ENCODE peak calls at places on chromosome 19, in eight cellular contexts. B, M, F, W, P, I, Y and U are unnamed samples.

GRCh38 chr19:16382775-16383543 is 58.3 kb downstream of the KLF2 start:
- DNase-seq in B (peak; percentile 97), M (peak; percentile 84), F (peak; percentile 84), W (peak; percentile 72), P (no peak), I (peak; percentile 90), Y (peak; percentile 22), U (peak; percentile 63)

GRCh38 chr19:48147597-48148175 is 22.5 kb downstream of the LIG1 start:
- DNase-seq in B (no peak), M (no peak), F (no peak), W (no peak), P (no peak), I (no peak), Y (no peak), U (no peak)

GRCh38 chr19:17721821-17722220 is 2.5 kb downstream of the MAP1S start:
- DNase-seq in B (no peak), M (no peak), F (no peak), W (no peak), P (no peak), I (peak; percentile 33), Y (no peak), U (no peak)

GRCh38 chr19:5126498-5127223 is 157.7 kb downstream of the KDM4B start:
- DNase-seq in B (no peak), M (no peak), F (no peak), W (no peak), P (peak; percentile 67), I (no peak), Y (no peak), U (peak; percentile 65)

GRCh38 chr19:40556953-40557530 is 19.6 kb upstream of the SHKBP1 start:
- DNase-seq in B (no peak), M (no peak), F (no peak), W (no peak), P (no peak), I (no peak), Y (no peak), U (no peak)

GRCh38 chr19:18742838-18743237 is 48.3 kb downstream of the COMP start:
- DNase-seq in B (no peak), M (no peak), F (peak; percentile 82), W (no peak), P (no peak), I (no peak), Y (no peak), U (no peak)

GRCh38 chr19:37334179-37335071 is 36.5 kb upstream of the ZNF527 start:
- DNase-seq in B (peak; percentile 97), M (peak; percentile 87), F (peak; percentile 90), W (peak; percentile 77), P (peak; percentile 71), I (peak; percentile 83), Y (peak; percentile 59), U (peak; percentile 74)

GRCh38 chr19:44951179-44952159 is 3.7 kb upstream of the CLPTM1 start:
- DNase-seq in B (no peak), M (no peak), F (no peak), W (peak; percentile 74), P (no peak), I (peak; percentile 78), Y (no peak), U (no peak)

DNA sequence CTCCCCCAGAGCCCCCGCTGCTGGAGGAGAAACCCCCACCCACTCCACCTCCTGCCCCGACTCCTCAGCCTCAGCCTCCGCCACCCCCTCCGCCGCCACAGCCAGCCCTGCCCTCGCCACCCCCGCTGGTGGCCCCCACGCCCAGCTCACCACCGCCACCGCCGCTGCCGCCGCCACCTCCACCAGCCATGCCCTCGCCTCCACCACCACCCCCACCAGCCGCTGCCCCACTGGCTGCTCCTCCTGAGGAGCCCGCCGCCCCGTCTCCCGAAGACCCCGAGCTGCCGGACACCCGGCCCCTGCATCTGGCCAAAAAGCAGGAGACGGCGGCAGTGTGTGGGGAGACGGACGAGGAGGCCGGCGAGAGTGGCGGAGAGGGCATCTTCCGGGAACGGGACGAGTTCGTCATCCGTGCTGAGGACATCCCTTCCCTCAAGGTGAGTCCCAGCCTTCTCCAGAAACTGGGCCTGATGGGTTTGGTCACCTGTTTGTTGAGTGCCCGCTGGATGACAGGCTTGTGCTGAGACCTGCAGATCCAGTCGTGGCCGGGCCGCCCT is 10.6 kb downstream of the PRR12 start:
- DNase-seq in B (no peak), M (no peak), F (no peak), W (no peak), P (peak; percentile 81), I (no peak), Y (no peak), U (no peak)
- TF ChIP-seq CTCF in B (no peak), M (no peak), F (no peak), W (no peak), P (no peak), I (no peak), Y (no peak), U (no peak)

GRCh38 chr19:6674868-6675305 is 4.9 kb upstream of the TNFSF14 start:
- DNase-seq in B (peak; percentile 91), M (no peak), F (peak; percentile 87), W (peak; percentile 22), P (no peak), I (peak; percentile 50), Y (peak; percentile 1), U (peak; percentile 50)
- TF ChIP-seq CTCF in B (no peak), M (no peak), F (no peak), W (peak; percentile 4), P (no peak), I (no peak), Y (peak; percentile 2), U (no peak)

DNA sequence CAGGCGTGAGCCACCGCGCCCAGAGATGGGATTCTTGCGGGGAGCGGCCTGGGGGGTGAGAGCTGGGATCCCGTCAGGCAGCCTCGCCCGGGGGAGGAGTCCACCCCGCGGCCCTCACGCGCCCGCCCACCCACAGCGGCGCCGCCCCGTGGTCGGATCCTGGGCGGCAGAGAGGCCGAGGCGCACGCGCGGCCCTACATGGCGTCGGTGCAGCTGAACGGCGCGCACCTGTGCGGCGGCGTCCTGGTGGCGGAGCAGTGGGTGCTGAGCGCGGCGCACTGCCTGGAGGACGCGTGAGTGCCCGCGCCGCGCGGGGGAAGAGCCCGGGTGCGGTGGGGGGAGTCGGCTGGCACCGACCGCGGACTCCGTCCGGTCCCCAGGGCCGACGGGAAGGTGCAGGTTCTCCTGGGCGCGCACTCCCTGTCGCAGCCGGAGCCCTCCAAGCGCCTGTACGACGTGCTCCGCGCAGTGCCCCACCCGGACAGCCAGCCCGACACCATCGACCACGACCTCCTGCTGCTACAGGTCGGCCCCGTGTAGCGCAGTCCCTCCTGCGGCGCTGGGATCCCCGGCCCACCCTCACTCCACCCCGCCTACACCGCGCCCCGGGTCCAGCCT is 1.1 kb downstream of the CFD start:
- DNase-seq in B (peak; percentile 95), M (peak; percentile 79), F (peak; percentile 85), W (no peak), P (peak; percentile 95), I (peak; percentile 74), Y (no peak), U (peak; percentile 63)
- TF ChIP-seq CTCF in B (no peak), M (no peak), F (no peak), W (peak; percentile 10), P (no peak), I (peak; percentile 1), Y (no peak), U (no peak)

GRCh38 chr19:13101590-13102415 is 855 bp downstream of the LYL1 start:
- DNase-seq in B (peak; percentile 80), M (no peak), F (no peak), W (no peak), P (no peak), I (no peak), Y (no peak), U (no peak)
- TF ChIP-seq CTCF in B (no peak), M (no peak), F (no peak), W (no peak), P (no peak), I (no peak), Y (no peak), U (no peak)

DNA sequence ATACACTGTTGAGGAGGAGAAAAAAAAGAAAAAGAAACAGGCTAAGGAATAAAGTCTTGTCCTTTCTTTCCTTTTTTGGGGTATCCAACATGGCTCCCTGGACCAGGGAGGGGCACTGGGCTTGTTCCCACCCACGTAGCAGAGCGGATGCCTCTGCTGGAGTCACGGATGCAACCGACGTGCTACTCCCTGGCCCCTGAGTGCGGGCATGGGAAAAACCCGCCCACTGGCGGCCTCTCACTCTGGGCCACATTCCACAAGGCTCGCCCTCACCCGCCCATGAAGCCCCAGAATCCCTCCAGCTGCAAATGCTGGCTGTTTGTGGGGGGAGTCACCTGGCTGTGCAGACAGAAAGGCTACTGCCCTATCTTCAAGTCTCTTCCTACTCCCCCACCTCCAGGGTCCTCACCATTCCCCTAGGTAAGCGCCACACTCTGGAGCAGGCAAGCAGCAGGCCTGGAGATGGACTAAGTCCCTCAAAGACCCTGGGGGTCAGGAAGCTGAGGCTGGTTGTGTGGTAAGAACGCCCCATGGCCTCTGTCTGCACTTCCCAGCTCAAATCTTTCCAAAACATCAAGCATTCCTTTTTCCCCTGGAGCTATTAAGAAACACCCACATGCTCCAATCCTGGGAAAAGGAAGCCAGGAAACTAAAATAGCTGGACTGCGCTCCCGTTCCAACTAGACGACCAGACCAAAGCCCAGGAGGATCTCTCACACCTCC is 17.8 kb upstream of the EPHX3 start:
- DNase-seq in B (no peak), M (no peak), F (no peak), W (peak; percentile 78), P (no peak), I (peak; percentile 94), Y (peak; percentile 74), U (no peak)
- TF ChIP-seq CTCF in B (no peak), M (no peak), F (no peak), W (no peak), P (no peak), I (no peak), Y (no peak), U (no peak)

DNA sequence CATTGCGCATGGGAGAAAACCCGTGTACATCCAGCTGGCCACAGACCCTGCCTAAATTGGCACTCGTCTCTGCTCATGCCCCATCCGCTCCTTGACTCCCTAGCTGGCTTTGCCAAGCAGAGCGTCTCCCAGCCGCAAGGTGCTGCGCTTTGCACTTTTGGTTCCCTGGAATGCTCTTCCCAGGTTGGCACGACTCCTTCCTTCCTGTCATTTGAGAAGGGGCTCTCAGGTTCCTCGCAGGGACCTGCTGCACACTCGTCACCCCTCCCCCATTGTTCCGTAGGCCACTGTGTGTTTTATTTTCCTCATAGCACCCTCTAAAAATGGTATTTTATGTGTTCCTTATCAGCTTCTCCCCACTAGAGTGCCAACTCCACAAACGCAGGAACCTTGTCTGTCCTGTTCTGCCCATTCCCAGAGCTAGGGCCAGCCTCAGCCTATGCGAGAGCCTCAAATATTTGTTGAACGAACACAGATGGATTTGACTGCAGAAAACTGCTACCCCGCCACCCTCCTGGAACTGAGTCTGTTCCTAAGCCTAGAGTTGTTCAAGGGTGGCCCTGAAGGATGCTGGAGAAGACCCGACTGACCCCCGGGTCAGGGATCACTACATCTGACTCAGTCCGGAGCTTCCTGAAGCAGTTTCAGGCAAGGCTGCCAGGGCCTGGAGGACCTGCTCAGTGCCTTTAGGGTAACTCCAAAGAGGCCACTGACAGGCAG is 8.4 kb upstream of the CEBPA start:
- DNase-seq in B (peak; percentile 70), M (peak; percentile 59), F (peak; percentile 53), W (no peak), P (no peak), I (no peak), Y (no peak), U (no peak)
- TF ChIP-seq CTCF in B (no peak), M (no peak), F (no peak), W (no peak), P (no peak), I (no peak), Y (no peak), U (no peak)

DNA sequence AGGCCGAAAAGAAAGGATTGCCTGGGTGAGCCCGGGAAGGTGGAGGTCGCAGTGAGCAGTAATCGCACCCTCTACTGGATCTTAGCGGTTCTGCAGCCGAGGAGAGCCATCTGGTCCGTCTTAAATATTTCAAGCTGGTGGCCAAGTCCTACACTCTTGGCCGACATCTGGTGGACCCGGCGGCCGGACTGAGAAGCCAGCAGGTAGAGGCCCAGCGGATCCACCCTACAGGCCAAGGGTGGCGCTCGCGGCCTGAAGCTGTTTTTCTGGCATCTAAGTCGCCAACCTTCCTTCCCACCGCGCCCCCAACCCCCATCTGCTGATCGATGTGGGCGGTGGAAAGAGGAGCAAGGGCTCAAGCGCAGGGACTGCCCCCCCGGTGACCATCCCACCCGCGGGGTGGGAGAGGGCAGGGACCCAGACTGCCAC is 46.5 kb upstream of the ZNF730 start:
- DNase-seq in B (no peak), M (no peak), F (no peak), W (no peak), P (peak; percentile 49), I (peak; percentile 30), Y (no peak), U (no peak)
- TF ChIP-seq CTCF in B (no peak), M (no peak), F (no peak), W (peak; percentile 48), P (no peak), I (peak; percentile 44), Y (peak; percentile 61), U (no peak)